ENCODE peak calls at places on chromosomes 2 and 18, in five cellular contexts. G is GM23338, D is MM.1S, R is psoas muscle, Q is DND-41. W is an unnamed sample.
A peak's percentile ranks its signal among the peaks of the same experiment; 100 is the strongest.

GRCh38 chr2:235939471-235939870 is 228.7 kb downstream of the GBX2 start:
- DNase-seq in G (no peak), D (no peak), R (no peak), Q (no peak), W (no peak)

GRCh38 chr2:162581931-162582330 is 238.0 kb downstream of the GCA start:
- DNase-seq in G (no peak), D (no peak), R (no peak), Q (no peak), W (no peak)

GRCh38 chr2:168758970-168759820 is 43.2 kb upstream of the NOSTRIN start:
- DNase-seq in G (peak; percentile 56), D (peak; percentile 51), R (no peak), Q (peak; percentile 12), W (peak; percentile 55)

GRCh38 chr2:120720746-120721145 is 14.9 kb upstream of the GLI2 start:
- DNase-seq in G (no peak), D (no peak), R (no peak), Q (no peak), W (peak; percentile 38)

GRCh38 chr18:24915547-24915946 is 436.4 kb downstream of the ZNF521 start:
- DNase-seq in G (no peak), D (no peak), R (no peak), Q (no peak), W (no peak)

GRCh38 chr2:111207892-111208291 is 87.2 kb downstream of the BCL2L11 start:
- DNase-seq in G (no peak), D (no peak), R (no peak), Q (no peak), W (no peak)

GRCh38 chr18:68428026-68428425 is 286.9 kb downstream of the TMX3 start:
- DNase-seq in G (no peak), D (no peak), R (no peak), Q (no peak), W (no peak)

GRCh38 chr18:35526476-35527120 is 28.8 kb upstream of the INO80C start:
- DNase-seq in G (peak; percentile 50), D (no peak), R (no peak), Q (no peak), W (peak; percentile 54)

GRCh38 chr2:175153-175786 is 88.6 kb downstream of the SH3YL1 start:
- DNase-seq in G (no peak), D (no peak), R (no peak), Q (no peak), W (no peak)

GRCh38 chr18:7566587-7567486 is at the start of gene PTPRM:
- DNase-seq in G (peak; percentile 79), D (peak; percentile 85), R (peak; percentile 97), Q (no peak), W (peak; percentile 89)

GRCh38 chr18:39149211-39149806 is 1583.7 kb upstream of the CELF4 start:
- DNase-seq in G (peak; percentile 66), D (no peak), R (no peak), Q (no peak), W (no peak)

GRCh38 chr2:46500801-46501200 is 21.4 kb downstream of the TMEM247 start:
- DNase-seq in G (no peak), D (no peak), R (no peak), Q (no peak), W (no peak)

GRCh38 chr2:61670591-61671503 is 132.7 kb upstream of the XPO1 start:
- DNase-seq in G (peak; percentile 23), D (peak; percentile 88), R (peak; percentile 61), Q (no peak), W (no peak)

GRCh38 chr2:10457846-10458563 is 9.9 kb upstream of the ODC1 start:
- DNase-seq in G (no peak), D (no peak), R (no peak), Q (no peak), W (no peak)

DNA sequence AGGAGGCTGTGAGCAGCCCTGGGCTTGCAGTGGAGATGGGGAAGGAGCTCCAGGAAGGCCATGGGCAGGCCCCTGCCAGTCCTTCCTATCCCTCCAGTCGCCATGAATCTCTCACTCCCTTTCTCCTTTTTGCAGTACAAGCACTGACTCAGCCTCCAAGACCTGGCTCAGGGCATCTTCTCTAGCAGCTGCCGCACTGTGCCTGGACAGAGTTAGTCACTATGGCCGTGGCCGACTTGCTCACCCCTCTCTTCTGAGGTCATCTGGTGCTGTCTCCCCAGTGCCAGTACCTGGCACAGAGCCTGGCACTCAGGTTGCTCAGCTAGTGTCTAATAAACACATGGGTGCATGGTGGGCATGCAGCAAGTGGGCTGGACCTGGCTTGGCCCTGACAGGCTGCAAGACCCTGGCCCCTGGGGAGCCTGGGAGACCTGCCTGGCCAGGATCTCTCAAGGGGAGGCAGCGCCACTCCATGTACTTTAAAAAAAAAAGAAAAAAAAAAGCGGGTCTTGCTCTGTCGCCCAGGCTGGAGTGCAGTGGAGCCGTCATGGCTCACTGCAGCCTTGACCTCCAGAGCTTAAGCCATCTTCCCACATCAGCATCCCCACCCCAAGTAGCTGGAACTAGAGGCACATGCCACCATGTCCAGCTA is 29.3 kb upstream of the SEMA4C start:
- DNase-seq in G (no peak), D (no peak), R (peak; percentile 88), Q (no peak), W (no peak)
- H3K27ac ChIP-seq in G (no peak overlapping the region), D (no peak overlapping the region), R (no peak overlapping the region), Q (no peak overlapping the region), W (no peak overlapping the region)

GRCh38 chr18:48828713-48829442 is 121.9 kb downstream of the SMAD7 start:
- DNase-seq in G (no peak), D (no peak), R (peak; percentile 50), Q (no peak), W (peak; percentile 59)
- TF ChIP-seq CTCF in G (peak; percentile 23), D (no peak), R (no peak), Q (no peak), W (no peak)

GRCh38 chr2:145916799-145917198 is 1396.9 kb upstream of the ZEB2 start:
- DNase-seq in G (no peak), D (no peak), R (no peak), Q (no peak), W (no peak)

GRCh38 chr2:145919507-145919906 is 1399.6 kb upstream of the ZEB2 start:
- DNase-seq in G (no peak), D (no peak), R (no peak), Q (no peak), W (no peak)

GRCh38 chr2:145914716-145915115 is 1394.8 kb upstream of the ZEB2 start:
- DNase-seq in G (no peak), D (no peak), R (no peak), Q (no peak), W (no peak)

DNA sequence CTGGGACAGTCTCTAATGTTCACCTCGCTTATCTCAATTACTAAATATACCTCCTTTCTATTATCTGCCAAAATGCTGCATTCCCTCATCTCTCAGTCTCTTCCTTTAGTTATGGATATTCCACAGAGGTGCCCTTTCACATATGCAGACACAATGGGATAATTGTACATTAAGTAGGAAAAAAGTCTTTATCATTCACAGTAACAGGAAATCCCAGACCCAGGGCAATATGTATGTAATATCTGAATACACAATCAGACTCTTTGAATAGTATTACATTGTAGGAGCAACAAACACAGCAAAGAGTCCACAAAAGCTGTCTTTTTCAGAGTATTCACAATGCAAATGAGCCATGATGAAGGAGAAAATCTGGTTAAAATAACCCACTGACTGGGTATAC is 1399.0 kb upstream of the ZEB2 start:
- DNase-seq in G (no peak), D (no peak), R (no peak), Q (no peak), W (no peak)
- H3K27ac ChIP-seq in G (no peak overlapping the region), D (no peak overlapping the region), R (no peak overlapping the region), Q (no peak overlapping the region), W (no peak overlapping the region)

GRCh38 chr2:206443735-206444527 is 599 bp downstream of the ADAM23 start:
- DNase-seq in G (peak; percentile 68), D (peak; percentile 46), R (peak; percentile 58), Q (no peak), W (peak; percentile 77)
- TF ChIP-seq CTCF in G (no peak), D (no peak), R (peak; percentile 17), Q (no peak), W (peak; percentile 34)

GRCh38 chr18:395481-396250 is 104.8 kb downstream of the COLEC12 start:
- DNase-seq in G (no peak), D (no peak), R (no peak), Q (no peak), W (no peak)
- H3K27ac ChIP-seq in G (no peak overlapping the region), D (no peak overlapping the region), R (no peak overlapping the region), Q (no peak overlapping the region), W (peak overlapping the region; percentile 85)

GRCh38 chr2:177064417-177064816 is 148.2 kb upstream of the HNRNPA3 start:
- DNase-seq in G (peak; percentile 28), D (no peak), R (no peak), Q (no peak), W (peak; percentile 55)
- TF ChIP-seq CTCF in G (no peak), D (no peak), R (no peak), Q (no peak), W (peak; percentile 45)

GRCh38 chr2:85259865-85260264 is 67.9 kb downstream of the TGOLN2 start:
- DNase-seq in G (no peak), D (no peak), R (peak; percentile 15), Q (no peak), W (no peak)
- H3K27ac ChIP-seq in G (peak overlapping the region; percentile 94), D (no peak overlapping the region), R (no peak overlapping the region), Q (no peak overlapping the region), W (peak overlapping the region; percentile 55)

DNA sequence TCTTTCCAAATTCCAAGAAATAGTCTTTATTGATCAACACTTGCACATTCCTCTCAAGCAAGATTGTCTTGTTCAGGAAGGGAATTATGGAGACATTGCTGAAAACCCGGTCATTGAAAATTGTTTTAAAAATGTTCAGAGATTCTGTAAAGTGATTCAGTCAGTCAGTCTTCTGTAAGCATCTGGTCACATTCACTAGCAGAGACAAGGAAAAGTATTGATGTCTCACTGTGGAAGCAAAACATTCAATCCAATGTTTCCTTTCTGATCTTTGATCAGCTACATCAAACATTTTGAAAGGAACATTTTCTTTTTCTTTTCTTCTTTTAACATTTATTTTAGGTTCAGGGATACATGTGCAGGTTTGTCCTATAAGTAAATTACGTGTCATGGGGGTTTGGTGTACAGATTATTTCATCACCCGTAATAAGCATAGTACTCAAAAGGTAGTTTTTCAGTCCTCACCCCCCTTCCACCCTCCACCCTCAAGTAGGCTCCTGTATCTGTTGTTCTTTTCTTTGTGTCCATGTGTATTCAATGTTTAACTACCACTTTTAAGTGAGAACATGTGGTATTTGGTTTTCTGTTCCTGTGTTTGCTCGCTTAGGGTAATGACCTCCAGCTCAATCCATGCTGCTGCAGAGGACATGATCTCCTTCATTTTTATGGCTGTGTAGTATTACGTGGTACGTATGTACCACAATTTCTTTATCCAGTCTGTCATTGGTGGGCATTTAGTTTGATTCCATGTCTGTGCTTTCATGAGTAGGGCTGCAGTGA is 61.2 kb downstream of the CTNNA2 start:
- DNase-seq in G (no peak), D (no peak), R (no peak), Q (no peak), W (no peak)
- TF ChIP-seq CTCF in G (no peak), D (no peak), R (no peak), Q (no peak), W (no peak)

GRCh38 chr2:56522605-56523089 is 338.9 kb downstream of the CCDC85A start:
- DNase-seq in G (no peak), D (no peak), R (peak; percentile 41), Q (no peak), W (no peak)
- H3K27ac ChIP-seq in G (no peak overlapping the region), D (no peak overlapping the region), R (peak overlapping the region; percentile 58), Q (no peak overlapping the region), W (no peak overlapping the region)

DNA sequence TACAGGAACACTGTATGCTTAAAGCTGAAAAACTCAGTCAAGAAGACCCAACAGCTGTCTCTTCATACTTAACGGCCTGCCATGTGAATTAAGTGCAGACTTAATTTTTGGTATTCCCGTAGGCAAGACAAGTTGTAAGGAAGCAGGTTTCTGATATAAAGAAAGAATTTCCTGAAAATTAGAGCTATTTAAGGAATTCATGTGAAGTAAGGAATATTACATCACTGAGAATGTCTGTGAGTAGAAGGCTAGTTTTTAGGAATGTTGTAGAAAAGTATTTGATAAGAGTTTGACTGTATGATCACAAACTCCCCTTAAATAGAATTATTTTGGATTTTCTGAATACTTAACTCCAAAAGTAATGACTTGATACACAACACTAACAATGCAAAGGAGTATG is 51.0 kb downstream of the WDR33 start:
- DNase-seq in G (no peak), D (no peak), R (no peak), Q (no peak), W (no peak)
- TF ChIP-seq CTCF in G (no peak), D (no peak), R (no peak), Q (no peak), W (no peak)